ENCODE peak calls at places on chromosomes 12 and 14, in seven cellular contexts. One of them, this sample, is unnamed.
A peak's percentile ranks its signal among the peaks of the same experiment; 100 is the strongest.

GRCh38 chr14:24331731-24332093 is 3.2 kb downstream of the ADCY4 start:
- DNase-seq in H54: no peak
- DNase-seq in sigmoid colon: no peak
- DNase-seq in heart left ventricle: no peak
- DNase-seq in HCT116: no peak
- DNase-seq in right lobe of liver: peak; percentile 23
- DNase-seq in adrenal gland: no peak
- DNase-seq in this sample: no peak

GRCh38 chr12:107490000-107490399 is 195.6 kb upstream of the PWP1 start:
- DNase-seq in H54: no peak
- DNase-seq in sigmoid colon: no peak
- DNase-seq in heart left ventricle: no peak
- DNase-seq in HCT116: no peak
- DNase-seq in right lobe of liver: no peak
- DNase-seq in adrenal gland: no peak
- DNase-seq in this sample: no peak

GRCh38 chr12:38838211-38838850 is 67.1 kb downstream of the CPNE8 start:
- DNase-seq in H54: no peak
- DNase-seq in sigmoid colon: no peak
- DNase-seq in heart left ventricle: no peak
- DNase-seq in HCT116: no peak
- DNase-seq in right lobe of liver: no peak
- DNase-seq in adrenal gland: no peak
- DNase-seq in this sample: no peak

GRCh38 chr14:95418858-95419257 is 97.6 kb downstream of the SYNE3 start:
- DNase-seq in H54: no peak
- DNase-seq in sigmoid colon: no peak
- DNase-seq in heart left ventricle: no peak
- DNase-seq in HCT116: no peak
- DNase-seq in right lobe of liver: no peak
- DNase-seq in adrenal gland: no peak
- DNase-seq in this sample: no peak

GRCh38 chr12:17982556-17982955 is 107.4 kb downstream of the RERGL start:
- DNase-seq in H54: no peak
- DNase-seq in sigmoid colon: no peak
- DNase-seq in heart left ventricle: no peak
- DNase-seq in HCT116: no peak
- DNase-seq in right lobe of liver: peak; percentile 13
- DNase-seq in adrenal gland: no peak
- DNase-seq in this sample: no peak

GRCh38 chr12:112256780-112257179 is 125.5 kb downstream of the HECTD4 start:
- DNase-seq in H54: no peak
- DNase-seq in sigmoid colon: no peak
- DNase-seq in heart left ventricle: no peak
- DNase-seq in HCT116: no peak
- DNase-seq in right lobe of liver: no peak
- DNase-seq in adrenal gland: no peak
- DNase-seq in this sample: no peak

GRCh38 chr12:124410354-124411175 is 115.7 kb downstream of the RFLNA start:
- DNase-seq in H54: no peak
- DNase-seq in sigmoid colon: no peak
- DNase-seq in heart left ventricle: no peak
- DNase-seq in HCT116: no peak
- DNase-seq in right lobe of liver: no peak
- DNase-seq in adrenal gland: no peak
- DNase-seq in this sample: no peak

GRCh38 chr14:96090441-96091148 is 51.4 kb downstream of the C14orf132 start:
- DNase-seq in H54: no peak
- DNase-seq in sigmoid colon: peak; percentile 83
- DNase-seq in heart left ventricle: peak; percentile 82
- DNase-seq in HCT116: no peak
- DNase-seq in right lobe of liver: no peak
- DNase-seq in adrenal gland: peak; percentile 39
- DNase-seq in this sample: no peak

GRCh38 chr14:99687284-99688209 is 3.4 kb downstream of the CYP46A1 start:
- DNase-seq in H54: no peak
- DNase-seq in sigmoid colon: peak; percentile 57
- DNase-seq in heart left ventricle: no peak
- DNase-seq in HCT116: peak; percentile 15
- DNase-seq in right lobe of liver: no peak
- DNase-seq in adrenal gland: no peak
- DNase-seq in this sample: no peak

GRCh38 chr12:5593056-5593455 is 161.1 kb downstream of the NTF3 start:
- DNase-seq in H54: no peak
- DNase-seq in sigmoid colon: no peak
- DNase-seq in heart left ventricle: no peak
- DNase-seq in HCT116: no peak
- DNase-seq in right lobe of liver: no peak
- DNase-seq in adrenal gland: no peak
- DNase-seq in this sample: no peak

GRCh38 chr14:35814371-35815005 is 5.4 kb upstream of the RALGAPA1 start:
- DNase-seq in H54: no peak
- DNase-seq in sigmoid colon: no peak
- DNase-seq in heart left ventricle: peak; percentile 44
- DNase-seq in HCT116: peak; percentile 47
- DNase-seq in right lobe of liver: peak; percentile 39
- DNase-seq in adrenal gland: peak; percentile 70
- DNase-seq in this sample: peak; percentile 83

GRCh38 chr14:32332415-32333116 is 3.5 kb downstream of the AKAP6 start:
- DNase-seq in H54: no peak
- DNase-seq in sigmoid colon: no peak
- DNase-seq in heart left ventricle: no peak
- DNase-seq in HCT116: no peak
- DNase-seq in right lobe of liver: no peak
- DNase-seq in adrenal gland: no peak
- DNase-seq in this sample: peak; percentile 29

GRCh38 chr12:78951746-78952532 is 87.4 kb downstream of the SYT1 start:
- DNase-seq in H54: no peak
- DNase-seq in sigmoid colon: no peak
- DNase-seq in heart left ventricle: no peak
- DNase-seq in HCT116: no peak
- DNase-seq in right lobe of liver: no peak
- DNase-seq in adrenal gland: no peak
- DNase-seq in this sample: no peak

GRCh38 chr14:75654127-75654732 is 6.4 kb downstream of the ERG28 start:
- DNase-seq in H54: peak; percentile 44
- DNase-seq in sigmoid colon: peak; percentile 85
- DNase-seq in heart left ventricle: peak; percentile 78
- DNase-seq in HCT116: peak; percentile 44
- DNase-seq in right lobe of liver: peak; percentile 78
- DNase-seq in adrenal gland: peak; percentile 87
- DNase-seq in this sample: peak; percentile 60

GRCh38 chr14:61864329-61864898 is 102.2 kb downstream of the SNAPC1 start:
- DNase-seq in H54: no peak
- DNase-seq in sigmoid colon: no peak
- DNase-seq in heart left ventricle: no peak
- DNase-seq in HCT116: no peak
- DNase-seq in right lobe of liver: no peak
- DNase-seq in adrenal gland: no peak
- DNase-seq in this sample: no peak

GRCh38 chr12:71469235-71469873 is 29.8 kb downstream of the LGR5 start:
- DNase-seq in H54: peak; percentile 35
- DNase-seq in sigmoid colon: no peak
- DNase-seq in heart left ventricle: no peak
- DNase-seq in HCT116: peak; percentile 44
- DNase-seq in right lobe of liver: no peak
- DNase-seq in adrenal gland: peak; percentile 71
- DNase-seq in this sample: no peak

GRCh38 chr12:81094718-81095360 is 17.0 kb downstream of the ACSS3 start:
- DNase-seq in H54: no peak
- DNase-seq in sigmoid colon: no peak
- DNase-seq in heart left ventricle: no peak
- DNase-seq in HCT116: no peak
- DNase-seq in right lobe of liver: no peak
- DNase-seq in adrenal gland: no peak
- DNase-seq in this sample: no peak

GRCh38 chr12:107337354-107338095 is 244.2 kb upstream of the CRY1 start:
- DNase-seq in H54: no peak
- DNase-seq in sigmoid colon: no peak
- DNase-seq in heart left ventricle: no peak
- DNase-seq in HCT116: no peak
- DNase-seq in right lobe of liver: no peak
- DNase-seq in adrenal gland: no peak
- DNase-seq in this sample: no peak

GRCh38 chr12:79927772-79928474 is 7.0 kb downstream of the PPP1R12A start:
- DNase-seq in H54: no peak
- DNase-seq in sigmoid colon: no peak
- DNase-seq in heart left ventricle: no peak
- DNase-seq in HCT116: no peak
- DNase-seq in right lobe of liver: no peak
- DNase-seq in adrenal gland: no peak
- DNase-seq in this sample: peak; percentile 13

GRCh38 chr12:79737875-79738718 is 47.3 kb upstream of the PAWR start:
- DNase-seq in H54: peak; percentile 6
- DNase-seq in sigmoid colon: no peak
- DNase-seq in heart left ventricle: no peak
- DNase-seq in HCT116: peak; percentile 54
- DNase-seq in right lobe of liver: no peak
- DNase-seq in adrenal gland: peak; percentile 49
- DNase-seq in this sample: peak; percentile 44

GRCh38 chr12:41846718-41847117 is 298.0 kb downstream of the GXYLT1 start:
- DNase-seq in H54: no peak
- DNase-seq in sigmoid colon: no peak
- DNase-seq in heart left ventricle: no peak
- DNase-seq in HCT116: no peak
- DNase-seq in right lobe of liver: no peak
- DNase-seq in adrenal gland: no peak
- DNase-seq in this sample: no peak

GRCh38 chr14:68032154-68032553 is 212.6 kb downstream of the RAD51B start:
- DNase-seq in H54: no peak
- DNase-seq in sigmoid colon: no peak
- DNase-seq in heart left ventricle: no peak
- DNase-seq in HCT116: no peak
- DNase-seq in right lobe of liver: no peak
- DNase-seq in adrenal gland: no peak
- DNase-seq in this sample: no peak

GRCh38 chr14:54901380-54902142 is 1.1 kb downstream of the GCH1 start:
- DNase-seq in H54: peak; percentile 7
- DNase-seq in sigmoid colon: peak; percentile 68
- DNase-seq in heart left ventricle: no peak
- DNase-seq in HCT116: no peak
- DNase-seq in right lobe of liver: peak; percentile 24
- DNase-seq in adrenal gland: no peak
- DNase-seq in this sample: no peak

GRCh38 chr14:49240383-49240782 is 345.8 kb downstream of the RPS29 start:
- DNase-seq in H54: no peak
- DNase-seq in sigmoid colon: no peak
- DNase-seq in heart left ventricle: no peak
- DNase-seq in HCT116: no peak
- DNase-seq in right lobe of liver: no peak
- DNase-seq in adrenal gland: no peak
- DNase-seq in this sample: no peak

GRCh38 chr12:53006810-53007742 is 820 bp downstream of the EIF4B start:
- DNase-seq in H54: peak; percentile 56
- DNase-seq in sigmoid colon: peak; percentile 85
- DNase-seq in heart left ventricle: peak; percentile 74
- DNase-seq in HCT116: peak; percentile 34
- DNase-seq in right lobe of liver: peak; percentile 84
- DNase-seq in adrenal gland: peak; percentile 80
- DNase-seq in this sample: peak; percentile 87
- TF ChIP-seq POLR2A in H54: peak; percentile 28
- TF ChIP-seq POLR2A in sigmoid colon: no peak
- TF ChIP-seq POLR2A in heart left ventricle: no peak
- TF ChIP-seq POLR2A in HCT116: no peak
- TF ChIP-seq POLR2A in right lobe of liver: no peak
- TF ChIP-seq POLR2A in adrenal gland: no peak
- TF ChIP-seq POLR2A in this sample: no peak

GRCh38 chr12:6961695-6962284 is 8.7 kb downstream of the PHB2 start:
- DNase-seq in H54: peak; percentile 63
- DNase-seq in sigmoid colon: peak; percentile 89
- DNase-seq in heart left ventricle: peak; percentile 61
- DNase-seq in HCT116: peak; percentile 73
- DNase-seq in right lobe of liver: no peak
- DNase-seq in adrenal gland: peak; percentile 72
- DNase-seq in this sample: peak; percentile 91

GRCh38 chr12:6963741-6964446 is 6.6 kb downstream of the PHB2 start:
- DNase-seq in H54: no peak
- DNase-seq in sigmoid colon: peak; percentile 76
- DNase-seq in heart left ventricle: peak; percentile 20
- DNase-seq in HCT116: no peak
- DNase-seq in right lobe of liver: no peak
- DNase-seq in adrenal gland: no peak
- DNase-seq in this sample: no peak

GRCh38 chr12:6962285-6963015 is 8.0 kb downstream of the PHB2 start:
- DNase-seq in H54: no peak
- DNase-seq in sigmoid colon: peak; percentile 64
- DNase-seq in heart left ventricle: peak; percentile 22
- DNase-seq in HCT116: no peak
- DNase-seq in right lobe of liver: no peak
- DNase-seq in adrenal gland: no peak
- DNase-seq in this sample: no peak

GRCh38 chr12:6964605-6965025 is 5.8 kb downstream of the PHB2 start:
- DNase-seq in H54: no peak
- DNase-seq in sigmoid colon: peak; percentile 68
- DNase-seq in heart left ventricle: peak; percentile 20
- DNase-seq in HCT116: no peak
- DNase-seq in right lobe of liver: no peak
- DNase-seq in adrenal gland: no peak
- DNase-seq in this sample: peak; percentile 77

GRCh38 chr12:6963016-6963731 is 7.3 kb downstream of the PHB2 start:
- DNase-seq in H54: no peak
- DNase-seq in sigmoid colon: peak; percentile 65
- DNase-seq in heart left ventricle: no peak
- DNase-seq in HCT116: peak; percentile 89
- DNase-seq in right lobe of liver: no peak
- DNase-seq in adrenal gland: no peak
- DNase-seq in this sample: no peak
- TF ChIP-seq POLR2A in H54: no peak
- TF ChIP-seq POLR2A in sigmoid colon: no peak
- TF ChIP-seq POLR2A in heart left ventricle: no peak
- TF ChIP-seq POLR2A in HCT116: peak; percentile 82
- TF ChIP-seq POLR2A in right lobe of liver: no peak
- TF ChIP-seq POLR2A in adrenal gland: no peak
- TF ChIP-seq POLR2A in this sample: no peak

DNA sequence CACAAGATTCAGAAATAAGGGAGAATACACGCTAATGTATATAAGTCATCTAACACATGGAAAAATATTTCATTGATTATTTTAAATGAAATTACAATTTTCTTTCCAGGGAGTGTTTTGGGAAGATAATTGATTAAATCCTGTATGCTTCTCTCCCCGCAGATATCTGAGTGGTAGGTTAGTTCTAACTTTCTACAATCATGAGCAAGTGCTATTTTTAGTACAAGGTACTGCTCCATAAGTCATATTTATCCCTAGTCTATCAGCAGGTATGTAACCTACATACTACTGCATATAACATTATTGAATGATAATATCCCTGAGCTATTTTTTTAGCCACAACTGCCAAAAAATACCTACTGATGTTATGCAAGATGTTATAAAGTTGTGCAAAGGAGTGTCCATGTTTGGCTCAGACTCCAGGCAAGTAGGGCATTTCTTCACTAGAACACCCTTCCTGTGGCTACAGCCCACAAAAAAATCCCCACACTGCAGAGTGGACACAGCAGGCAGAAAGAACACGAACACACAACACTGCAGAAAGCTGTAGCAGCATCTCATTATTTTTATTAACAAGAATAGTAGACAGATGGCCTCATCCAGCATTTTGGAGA is 87.0 kb downstream of the SEC23A start:
- DNase-seq in H54: no peak
- DNase-seq in sigmoid colon: no peak
- DNase-seq in heart left ventricle: no peak
- DNase-seq in HCT116: no peak
- DNase-seq in right lobe of liver: no peak
- DNase-seq in adrenal gland: no peak
- DNase-seq in this sample: no peak
- TF ChIP-seq POLR2A in H54: no peak
- TF ChIP-seq POLR2A in sigmoid colon: no peak
- TF ChIP-seq POLR2A in heart left ventricle: no peak
- TF ChIP-seq POLR2A in HCT116: no peak
- TF ChIP-seq POLR2A in right lobe of liver: no peak
- TF ChIP-seq POLR2A in adrenal gland: no peak
- TF ChIP-seq POLR2A in this sample: no peak

GRCh38 chr14:57822081-57822480 is 43.8 kb downstream of the SLC35F4 start:
- DNase-seq in H54: no peak
- DNase-seq in sigmoid colon: no peak
- DNase-seq in heart left ventricle: no peak
- DNase-seq in HCT116: no peak
- DNase-seq in right lobe of liver: no peak
- DNase-seq in adrenal gland: no peak
- DNase-seq in this sample: no peak
- TF ChIP-seq POLR2A in H54: no peak
- TF ChIP-seq POLR2A in sigmoid colon: no peak
- TF ChIP-seq POLR2A in heart left ventricle: no peak
- TF ChIP-seq POLR2A in HCT116: no peak
- TF ChIP-seq POLR2A in right lobe of liver: no peak
- TF ChIP-seq POLR2A in adrenal gland: no peak
- TF ChIP-seq POLR2A in this sample: no peak